ENCODE peak calls at places on chromosomes 7 and 10, in ten cellular contexts. One of them, this sample, is unnamed.
A peak's percentile ranks its signal among the peaks of the same experiment; 100 is the strongest.

GRCh38 chr7:99949645-99950228 is 20.3 kb upstream of the GJC3 start:
- DNase-seq in endothelial cell of umbilical vein: peak; percentile 56
- DNase-seq in ovary: no peak
- DNase-seq in GM12878: no peak
- DNase-seq in sigmoid colon: no peak
- DNase-seq in spleen: no peak
- DNase-seq in IMR-90: peak; percentile 6
- DNase-seq in breast epithelium: no peak
- DNase-seq in testis: no peak
- DNase-seq in tibial nerve: no peak
- DNase-seq in this sample: no peak

GRCh38 chr10:110323503-110323902 is 18.8 kb upstream of the SMNDC1 start:
- DNase-seq in breast epithelium: no peak
- DNase-seq in ovary: no peak
- DNase-seq in tibial nerve: no peak
- DNase-seq in IMR-90: peak; percentile 97
- DNase-seq in endothelial cell of umbilical vein: no peak
- DNase-seq in sigmoid colon: no peak
- DNase-seq in GM12878: no peak
- DNase-seq in spleen: no peak
- DNase-seq in testis: no peak
- DNase-seq in this sample: no peak

GRCh38 chr7:105321754-105322455 is 66.8 kb downstream of the SRPK2 start:
- DNase-seq in breast epithelium: no peak
- DNase-seq in testis: no peak
- DNase-seq in tibial nerve: no peak
- DNase-seq in endothelial cell of umbilical vein: no peak
- DNase-seq in GM12878: no peak
- DNase-seq in spleen: no peak
- DNase-seq in IMR-90: no peak
- DNase-seq in ovary: no peak
- DNase-seq in sigmoid colon: no peak
- DNase-seq in this sample: no peak

GRCh38 chr10:48608279-48608681 is 3.4 kb upstream of the ARHGAP22 start:
- DNase-seq in ovary: no peak
- DNase-seq in testis: peak; percentile 43
- DNase-seq in IMR-90: no peak
- DNase-seq in sigmoid colon: no peak
- DNase-seq in spleen: no peak
- DNase-seq in breast epithelium: no peak
- DNase-seq in tibial nerve: no peak
- DNase-seq in endothelial cell of umbilical vein: no peak
- DNase-seq in GM12878: peak; percentile 48
- DNase-seq in this sample: no peak

GRCh38 chr10:43596546-43596945 is 9.7 kb upstream of the ZNF485 start:
- DNase-seq in ovary: no peak
- DNase-seq in sigmoid colon: no peak
- DNase-seq in breast epithelium: no peak
- DNase-seq in endothelial cell of umbilical vein: no peak
- DNase-seq in GM12878: no peak
- DNase-seq in spleen: no peak
- DNase-seq in testis: no peak
- DNase-seq in IMR-90: no peak
- DNase-seq in tibial nerve: no peak
- DNase-seq in this sample: no peak

GRCh38 chr10:48232717-48233447 is 41.6 kb downstream of the FRMPD2 start:
- DNase-seq in breast epithelium: no peak
- DNase-seq in spleen: peak; percentile 54
- DNase-seq in ovary: no peak
- DNase-seq in endothelial cell of umbilical vein: no peak
- DNase-seq in sigmoid colon: no peak
- DNase-seq in GM12878: no peak
- DNase-seq in IMR-90: no peak
- DNase-seq in tibial nerve: no peak
- DNase-seq in testis: no peak
- DNase-seq in this sample: peak; percentile 32

GRCh38 chr10:17758200-17758599 is 6.2 kb downstream of the TMEM236 start:
- DNase-seq in ovary: no peak
- DNase-seq in endothelial cell of umbilical vein: peak; percentile 57
- DNase-seq in spleen: no peak
- DNase-seq in sigmoid colon: no peak
- DNase-seq in testis: no peak
- DNase-seq in GM12878: no peak
- DNase-seq in tibial nerve: no peak
- DNase-seq in IMR-90: no peak
- DNase-seq in breast epithelium: no peak
- DNase-seq in this sample: no peak

GRCh38 chr7:17275749-17276671 is 22.4 kb upstream of the AHR start:
- DNase-seq in breast epithelium: no peak
- DNase-seq in tibial nerve: no peak
- DNase-seq in ovary: no peak
- DNase-seq in spleen: no peak
- DNase-seq in endothelial cell of umbilical vein: peak; percentile 52
- DNase-seq in sigmoid colon: no peak
- DNase-seq in IMR-90: peak; percentile 97
- DNase-seq in testis: no peak
- DNase-seq in GM12878: no peak
- DNase-seq in this sample: no peak

GRCh38 chr10:48496831-48497792 is 107.8 kb downstream of the ARHGAP22 start:
- DNase-seq in GM12878: no peak
- DNase-seq in testis: no peak
- DNase-seq in breast epithelium: no peak
- DNase-seq in endothelial cell of umbilical vein: peak; percentile 81
- DNase-seq in sigmoid colon: no peak
- DNase-seq in ovary: peak; percentile 45
- DNase-seq in tibial nerve: no peak
- DNase-seq in IMR-90: peak; percentile 78
- DNase-seq in spleen: no peak
- DNase-seq in this sample: no peak

GRCh38 chr10:30027057-30028005 is 32.1 kb downstream of the JCAD start:
- DNase-seq in IMR-90: no peak
- DNase-seq in ovary: peak; percentile 45
- DNase-seq in tibial nerve: no peak
- DNase-seq in endothelial cell of umbilical vein: peak; percentile 73
- DNase-seq in sigmoid colon: peak; percentile 89
- DNase-seq in breast epithelium: peak; percentile 68
- DNase-seq in GM12878: peak; percentile 32
- DNase-seq in testis: peak; percentile 50
- DNase-seq in spleen: peak; percentile 95
- DNase-seq in this sample: no peak

GRCh38 chr7:90579181-90579688 is 16.9 kb upstream of the CDK14 start:
- DNase-seq in GM12878: no peak
- DNase-seq in sigmoid colon: no peak
- DNase-seq in breast epithelium: peak; percentile 86
- DNase-seq in spleen: no peak
- DNase-seq in ovary: no peak
- DNase-seq in IMR-90: peak; percentile 81
- DNase-seq in endothelial cell of umbilical vein: peak; percentile 59
- DNase-seq in tibial nerve: no peak
- DNase-seq in testis: no peak
- DNase-seq in this sample: no peak

GRCh38 chr7:5643280-5643679 is 138.2 kb downstream of the RNF216 start:
- DNase-seq in testis: no peak
- DNase-seq in ovary: no peak
- DNase-seq in spleen: peak; percentile 88
- DNase-seq in sigmoid colon: no peak
- DNase-seq in tibial nerve: no peak
- DNase-seq in IMR-90: no peak
- DNase-seq in breast epithelium: no peak
- DNase-seq in endothelial cell of umbilical vein: peak; percentile 74
- DNase-seq in GM12878: no peak
- DNase-seq in this sample: no peak

GRCh38 chr7:86904949-86905834 is 154.3 kb downstream of the ELAPOR2 start:
- DNase-seq in IMR-90: peak; percentile 10
- DNase-seq in testis: peak; percentile 46
- DNase-seq in endothelial cell of umbilical vein: peak; percentile 31
- DNase-seq in ovary: no peak
- DNase-seq in tibial nerve: no peak
- DNase-seq in sigmoid colon: no peak
- DNase-seq in breast epithelium: no peak
- DNase-seq in GM12878: no peak
- DNase-seq in spleen: no peak
- DNase-seq in this sample: no peak

GRCh38 chr10:51074238-51075028 is at the start of gene PRKG1:
- DNase-seq in sigmoid colon: peak; percentile 92
- DNase-seq in IMR-90: peak; percentile 85
- DNase-seq in testis: peak; percentile 81
- DNase-seq in spleen: peak; percentile 79
- DNase-seq in tibial nerve: peak; percentile 54
- DNase-seq in ovary: peak; percentile 73
- DNase-seq in GM12878: no peak
- DNase-seq in breast epithelium: peak; percentile 74
- DNase-seq in endothelial cell of umbilical vein: peak; percentile 66
- DNase-seq in this sample: peak; percentile 91

GRCh38 chr7:77800158-77800557 is 1.6 kb downstream of the PHTF2 start:
- DNase-seq in sigmoid colon: no peak
- DNase-seq in ovary: no peak
- DNase-seq in tibial nerve: no peak
- DNase-seq in IMR-90: peak; percentile 57
- DNase-seq in GM12878: peak; percentile 48
- DNase-seq in spleen: no peak
- DNase-seq in endothelial cell of umbilical vein: peak; percentile 37
- DNase-seq in breast epithelium: no peak
- DNase-seq in testis: no peak
- DNase-seq in this sample: no peak

GRCh38 chr10:12369982-12370381 is 20.6 kb downstream of the CAMK1D start:
- DNase-seq in ovary: no peak
- DNase-seq in endothelial cell of umbilical vein: no peak
- DNase-seq in IMR-90: no peak
- DNase-seq in GM12878: no peak
- DNase-seq in sigmoid colon: no peak
- DNase-seq in tibial nerve: no peak
- DNase-seq in breast epithelium: no peak
- DNase-seq in testis: no peak
- DNase-seq in spleen: no peak
- DNase-seq in this sample: no peak
- TF ChIP-seq POLR2A in ovary: no peak
- TF ChIP-seq POLR2A in endothelial cell of umbilical vein: no peak
- TF ChIP-seq POLR2A in IMR-90: no peak
- TF ChIP-seq POLR2A in GM12878: no peak
- TF ChIP-seq POLR2A in sigmoid colon: no peak
- TF ChIP-seq POLR2A in tibial nerve: no peak
- TF ChIP-seq POLR2A in breast epithelium: no peak
- TF ChIP-seq POLR2A in testis: no peak
- TF ChIP-seq POLR2A in spleen: no peak
- TF ChIP-seq POLR2A in this sample: no peak

DNA sequence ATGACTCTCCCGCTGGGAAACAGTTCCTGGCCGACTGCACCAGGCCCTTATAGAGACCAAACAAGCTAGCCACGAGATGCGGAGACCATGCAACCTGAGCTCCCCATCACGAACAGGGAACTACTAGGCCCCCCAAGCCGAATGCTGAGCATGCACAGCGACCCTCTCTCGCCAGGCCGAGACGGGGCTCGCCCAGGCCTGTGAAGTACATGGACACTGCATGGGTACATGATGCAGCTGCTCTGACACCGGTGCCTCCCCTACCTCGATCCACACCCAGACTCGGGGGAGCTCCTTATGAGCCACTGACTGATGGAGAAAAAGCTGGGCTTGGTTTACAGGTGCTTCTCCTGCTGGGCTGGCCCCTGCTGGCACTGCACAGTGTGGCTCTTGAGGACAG is 72.2 kb upstream of the RHEB start:
- DNase-seq in tibial nerve: no peak
- DNase-seq in GM12878: no peak
- DNase-seq in spleen: no peak
- DNase-seq in IMR-90: no peak
- DNase-seq in sigmoid colon: no peak
- DNase-seq in breast epithelium: no peak
- DNase-seq in testis: no peak
- DNase-seq in ovary: no peak
- DNase-seq in endothelial cell of umbilical vein: no peak
- DNase-seq in this sample: no peak
- H3K27ac ChIP-seq in tibial nerve: no peak overlapping the region
- H3K27ac ChIP-seq in GM12878: no peak overlapping the region
- H3K27ac ChIP-seq in spleen: no peak overlapping the region
- H3K27ac ChIP-seq in IMR-90: no peak overlapping the region
- H3K27ac ChIP-seq in sigmoid colon: no peak overlapping the region
- H3K27ac ChIP-seq in breast epithelium: no peak overlapping the region
- H3K27ac ChIP-seq in testis: no peak overlapping the region
- H3K27ac ChIP-seq in ovary: no peak overlapping the region
- H3K27ac ChIP-seq in endothelial cell of umbilical vein: no peak overlapping the region
- H3K27ac ChIP-seq in this sample: no peak overlapping the region

GRCh38 chr10:69409968-69410367 is 6.8 kb downstream of the TACR2 start:
- DNase-seq in GM12878: peak; percentile 60
- DNase-seq in spleen: peak; percentile 81
- DNase-seq in ovary: peak; percentile 45
- DNase-seq in testis: no peak
- DNase-seq in tibial nerve: peak; percentile 33
- DNase-seq in IMR-90: no peak
- DNase-seq in breast epithelium: peak; percentile 40
- DNase-seq in sigmoid colon: no peak
- DNase-seq in endothelial cell of umbilical vein: no peak
- DNase-seq in this sample: no peak

GRCh38 chr10:69409176-69409495 is 7.6 kb downstream of the TACR2 start:
- DNase-seq in spleen: no peak
- DNase-seq in ovary: no peak
- DNase-seq in breast epithelium: no peak
- DNase-seq in endothelial cell of umbilical vein: no peak
- DNase-seq in testis: no peak
- DNase-seq in tibial nerve: no peak
- DNase-seq in sigmoid colon: no peak
- DNase-seq in GM12878: no peak
- DNase-seq in IMR-90: no peak
- DNase-seq in this sample: no peak

GRCh38 chr10:69406816-69407580 is 9.7 kb downstream of the TACR2 start:
- DNase-seq in IMR-90: no peak
- DNase-seq in GM12878: no peak
- DNase-seq in sigmoid colon: no peak
- DNase-seq in ovary: no peak
- DNase-seq in endothelial cell of umbilical vein: no peak
- DNase-seq in breast epithelium: no peak
- DNase-seq in spleen: peak; percentile 78
- DNase-seq in testis: no peak
- DNase-seq in tibial nerve: no peak
- DNase-seq in this sample: no peak

GRCh38 chr10:69407621-69408301 is 9.0 kb downstream of the TACR2 start:
- DNase-seq in IMR-90: no peak
- DNase-seq in sigmoid colon: no peak
- DNase-seq in spleen: peak; percentile 85
- DNase-seq in tibial nerve: no peak
- DNase-seq in GM12878: no peak
- DNase-seq in endothelial cell of umbilical vein: peak; percentile 31
- DNase-seq in breast epithelium: peak; percentile 24
- DNase-seq in testis: no peak
- DNase-seq in ovary: no peak
- DNase-seq in this sample: no peak

GRCh38 chr10:69408318-69409175 is 8.2 kb downstream of the TACR2 start:
- DNase-seq in IMR-90: peak; percentile 89
- DNase-seq in breast epithelium: peak; percentile 90
- DNase-seq in ovary: peak; percentile 97
- DNase-seq in tibial nerve: peak; percentile 87
- DNase-seq in GM12878: peak; percentile 62
- DNase-seq in testis: peak; percentile 95
- DNase-seq in spleen: peak; percentile 99
- DNase-seq in sigmoid colon: peak; percentile 98
- DNase-seq in endothelial cell of umbilical vein: peak; percentile 80
- DNase-seq in this sample: peak; percentile 98
- TF ChIP-seq POLR2A in IMR-90: no peak
- TF ChIP-seq POLR2A in breast epithelium: no peak
- TF ChIP-seq POLR2A in ovary: no peak
- TF ChIP-seq POLR2A in tibial nerve: peak; percentile 37
- TF ChIP-seq POLR2A in GM12878: peak; percentile 78
- TF ChIP-seq POLR2A in testis: no peak
- TF ChIP-seq POLR2A in spleen: no peak
- TF ChIP-seq POLR2A in sigmoid colon: no peak
- TF ChIP-seq POLR2A in endothelial cell of umbilical vein: peak; percentile 17
- TF ChIP-seq POLR2A in this sample: no peak

GRCh38 chr7:22105550-22105949 is 159.9 kb upstream of the CDCA7L start:
- DNase-seq in testis: no peak
- DNase-seq in sigmoid colon: no peak
- DNase-seq in breast epithelium: no peak
- DNase-seq in endothelial cell of umbilical vein: no peak
- DNase-seq in IMR-90: no peak
- DNase-seq in ovary: no peak
- DNase-seq in tibial nerve: no peak
- DNase-seq in spleen: no peak
- DNase-seq in GM12878: no peak
- DNase-seq in this sample: no peak
- H3K27ac ChIP-seq in testis: no peak overlapping the region
- H3K27ac ChIP-seq in sigmoid colon: no peak overlapping the region
- H3K27ac ChIP-seq in breast epithelium: no peak overlapping the region
- H3K27ac ChIP-seq in endothelial cell of umbilical vein: no peak overlapping the region
- H3K27ac ChIP-seq in IMR-90: no peak overlapping the region
- H3K27ac ChIP-seq in ovary: no peak overlapping the region
- H3K27ac ChIP-seq in tibial nerve: no peak overlapping the region
- H3K27ac ChIP-seq in spleen: no peak overlapping the region
- H3K27ac ChIP-seq in GM12878: no peak overlapping the region
- H3K27ac ChIP-seq in this sample: no peak overlapping the region